ENCODE peak calls at places on chromosomes 1 and 21, in four cellular contexts. B is foreskin fibroblast; N is activated CD4-positive, alpha-beta T cell treated with anti-CD3 and anti-CD28 coated beads, Interleukin-2, amount 50 U/mL, for 1 hour; Q is IMR-90. X is an unnamed sample.
A peak's percentile ranks its signal among the peaks of the same experiment; 100 is the strongest.

GRCh38 chr1:222521299-222522104 is 26.4 kb downstream of the HHIPL2 start:
- DNase-seq in N (no peak), B (peak; percentile 81), Q (peak; percentile 44), X (no peak)

GRCh38 chr1:162091681-162092524 is 22.4 kb downstream of the NOS1AP start:
- DNase-seq in B (no peak), Q (no peak), N (no peak), X (no peak)

GRCh38 chr1:217191441-217191840 is 439.4 kb downstream of the GPATCH2 start:
- DNase-seq in N (no peak), B (no peak), Q (no peak), X (no peak)

GRCh38 chr1:29179641-29180184 is 2.0 kb downstream of the SRSF4 start:
- DNase-seq in B (no peak), Q (no peak), N (no peak), X (no peak)

GRCh38 chr1:35923841-35924240 is 7.1 kb upstream of the AGO3 start:
- DNase-seq in Q (no peak), B (no peak), N (no peak), X (no peak)

GRCh38 chr1:151475175-151475574 is 15.9 kb upstream of the POGZ start:
- DNase-seq in N (no peak), Q (peak; percentile 46), B (no peak), X (no peak)

GRCh38 chr1:115666702-115667101 is 24.9 kb downstream of the VANGL1 start:
- DNase-seq in Q (no peak), B (no peak), N (no peak), X (no peak)

GRCh38 chr1:239952348-239953307 is 139.1 kb upstream of the FMN2 start:
- DNase-seq in B (no peak), Q (no peak), N (no peak), X (peak; percentile 41)

GRCh38 chr1:192575499-192576189 is at the start of gene RGS1:
- DNase-seq in B (no peak), N (peak; percentile 56), Q (no peak), X (no peak)

GRCh38 chr1:153545067-153546055 is at the start of gene S100A4:
- DNase-seq in Q (peak; percentile 83), B (peak; percentile 94), N (peak; percentile 87), X (peak; percentile 93)

GRCh38 chr1:186945146-186945545 is 116.4 kb downstream of the PLA2G4A start:
- DNase-seq in B (no peak), N (no peak), Q (no peak), X (no peak)

GRCh38 chr1:109763646-109764415 is at the start of gene EPS8L3:
- DNase-seq in N (no peak), B (no peak), Q (no peak), X (no peak)

GRCh38 chr1:79617777-79618176 is 611.2 kb upstream of the ADGRL4 start:
- DNase-seq in B (no peak), Q (no peak), N (no peak), X (no peak)

GRCh38 chr1:95223110-95223509 is 10.9 kb upstream of the RWDD3 start:
- DNase-seq in B (peak; percentile 23), Q (peak; percentile 70), N (no peak), X (peak; percentile 30)

GRCh38 chr1:165456114-165456513 is 11.2 kb upstream of the RXRG start:
- DNase-seq in N (no peak), Q (no peak), B (no peak), X (no peak)

GRCh38 chr1:229848762-229849677 is 218.0 kb upstream of the GALNT2 start:
- DNase-seq in N (no peak), Q (peak; percentile 26), B (no peak), X (peak; percentile 31)

GRCh38 chr1:201673912-201674311 is 135.0 kb downstream of the NAV1 start:
- DNase-seq in Q (no peak), N (no peak), B (no peak), X (no peak)

GRCh38 chr1:202890392-202890791 is 1.4 kb upstream of the RABIF start:
- DNase-seq in B (peak; percentile 31), N (no peak), Q (no peak), X (peak; percentile 8)

GRCh38 chr1:32967863-32968571 is 3.4 kb upstream of the RNF19B start:
- DNase-seq in Q (peak; percentile 77), B (no peak), N (no peak), X (no peak)

GRCh38 chr1:153526132-153526543 is 9.7 kb downstream of the S100A6 start:
- DNase-seq in N (no peak), Q (no peak), B (no peak), X (no peak)

GRCh38 chr1:150311762-150312161 is 9.6 kb upstream of the PRPF3 start:
- DNase-seq in Q (no peak), B (no peak), N (no peak), X (no peak)

GRCh38 chr1:172977296-172978027 is 73.3 kb downstream of the TNFSF18 start:
- DNase-seq in B (peak; percentile 73), N (no peak), Q (no peak), X (peak; percentile 30)

GRCh38 chr21:16420086-16420724 is 690.4 kb downstream of the USP25 start:
- DNase-seq in B (peak; percentile 24), Q (peak; percentile 18), N (no peak), X (peak; percentile 11)

GRCh38 chr1:6330410-6330827 is 63.1 kb downstream of the ACOT7 start:
- DNase-seq in Q (peak; percentile 82), N (no peak), B (peak; percentile 67), X (peak; percentile 90)

GRCh38 chr1:226893936-226894335 is 23.5 kb downstream of the PSEN2 start:
- DNase-seq in B (no peak), N (no peak), Q (no peak), X (no peak)

GRCh38 chr1:207418336-207418735 is 35.8 kb upstream of the CR2 start:
- DNase-seq in N (no peak), Q (no peak), B (no peak), X (no peak)

GRCh38 chr1:185824106-185824505 is 89.9 kb downstream of the HMCN1 start:
- DNase-seq in Q (no peak), B (no peak), N (no peak), X (no peak)

GRCh38 chr1:236795757-236796719 is 946 bp downstream of the MTR start:
- DNase-seq in Q (peak; percentile 62), N (no peak), B (peak; percentile 18), X (peak; percentile 34)

GRCh38 chr1:31564606-31564989 is 11.7 kb upstream of the TINAGL1 start:
- DNase-seq in B (no peak), N (no peak), Q (no peak), X (peak; percentile 25)

GRCh38 chr1:167564592-167564991 is 11.0 kb upstream of the CREG1 start:
- DNase-seq in B (no peak), N (no peak), Q (no peak), X (no peak)

GRCh38 chr1:82565146-82565545 is 764.4 kb downstream of the ADGRL2 start:
- DNase-seq in N (no peak), B (peak; percentile 80), Q (peak; percentile 19), X (peak; percentile 78)

GRCh38 chr1:61035880-61036279 is 46.5 kb upstream of the NFIA start:
- DNase-seq in N (no peak), Q (no peak), B (no peak), X (no peak)

X was measured in AG20443.